ENCODE peak calls at places on chromosomes 5 and 9, in eight cellular contexts. F is A549, T is fibroblast of lung, H is left lung, O is IMR-90, X is GM12878, M is prostate gland, Q is spleen. S is an unnamed sample.

GRCh38 chr5:157956271-157956885 is 97.4 kb upstream of the CLINT1 start:
- DNase-seq in F (no peak), M (no peak), T (no peak), X (no peak), H (no peak), O (no peak), Q (no peak), S (no peak)

GRCh38 chr5:107100121-107100520 is 570.6 kb downstream of the EFNA5 start:
- DNase-seq in Q (no peak), T (no peak), F (no peak), O (no peak), M (no peak), H (no peak), X (no peak), S (no peak)

GRCh38 chr5:146624179-146624578 is 108.2 kb upstream of the GPR151 start:
- DNase-seq in O (no peak), X (no peak), T (no peak), H (no peak), F (no peak), Q (no peak), M (no peak), S (no peak)

GRCh38 chr9:3238241-3238640 is 287.6 kb downstream of the RFX3 start:
- DNase-seq in Q (no peak), T (peak), X (no peak), F (no peak), M (no peak), O (peak), H (no peak), S (no peak)

GRCh38 chr5:116778015-116778414 is 203.4 kb upstream of the SEMA6A start:
- DNase-seq in M (no peak), O (no peak), H (no peak), Q (no peak), T (no peak), F (no peak), X (no peak), S (no peak)

GRCh38 chr9:122135529-122135859 is 24.1 kb downstream of the NDUFA8 start:
- DNase-seq in Q (no peak), M (no peak), H (no peak), X (no peak), F (no peak), T (no peak), O (no peak), S (no peak)

GRCh38 chr5:154421868-154422267 is 23.9 kb upstream of the SAP30L start:
- DNase-seq in T (peak), F (peak), M (no peak), X (no peak), Q (no peak), H (no peak), O (peak), S (no peak)

GRCh38 chr9:3906437-3907213 is 380.8 kb upstream of the RFX3 start:
- DNase-seq in O (peak), H (peak), M (no peak), T (peak), Q (no peak), F (peak), X (no peak), S (no peak)

GRCh38 chr5:150215978-150216944 is 26.4 kb downstream of the SLC6A7 start:
- DNase-seq in Q (no peak), T (no peak), H (no peak), F (no peak), O (no peak), X (no peak), M (no peak), S (no peak)

GRCh38 chr5:112594060-112594850 is 143.4 kb upstream of the APC start:
- DNase-seq in T (no peak), O (no peak), H (no peak), F (no peak), M (peak), Q (no peak), X (no peak), S (no peak)

GRCh38 chr5:57450991-57451876 is 31.4 kb downstream of the ACTBL2 start:
- DNase-seq in M (no peak), X (no peak), Q (no peak), O (peak), H (no peak), F (no peak), T (peak), S (no peak)

GRCh38 chr9:136244776-136245193 is 827 bp downstream of the QSOX2 start:
- DNase-seq in M (no peak), X (no peak), T (no peak), H (no peak), Q (no peak), O (no peak), F (no peak), S (no peak)
- H3K27ac ChIP-seq in M (no peak), X (peak), T (peak), H (no peak), Q (no peak), O (peak), F (peak), S (no peak)

GRCh38 chr9:94901019-94901363 is 174.5 kb downstream of the AOPEP start:
- DNase-seq in Q (no peak), M (no peak), T (no peak), O (no peak), X (no peak), H (no peak), F (no peak), S (no peak)
- H3K4me3 ChIP-seq in Q (no peak), M (no peak), T (no peak), O (no peak), X (no peak), H (no peak), F (peak), S (no peak)

GRCh38 chr5:53206562-53206961 is 97.0 kb upstream of the MOCS2 start:
- DNase-seq in Q (no peak), X (no peak), T (no peak), O (no peak), F (no peak), M (no peak), H (no peak), S (no peak)

GRCh38 chr5:53200309-53200708 is 90.8 kb upstream of the MOCS2 start:
- DNase-seq in O (peak), M (no peak), T (no peak), X (no peak), H (no peak), Q (no peak), F (no peak), S (no peak)

GRCh38 chr5:53199882-53200281 is 90.3 kb upstream of the MOCS2 start:
- DNase-seq in T (no peak), F (no peak), X (no peak), H (no peak), O (no peak), Q (no peak), M (no peak), S (no peak)

DNA sequence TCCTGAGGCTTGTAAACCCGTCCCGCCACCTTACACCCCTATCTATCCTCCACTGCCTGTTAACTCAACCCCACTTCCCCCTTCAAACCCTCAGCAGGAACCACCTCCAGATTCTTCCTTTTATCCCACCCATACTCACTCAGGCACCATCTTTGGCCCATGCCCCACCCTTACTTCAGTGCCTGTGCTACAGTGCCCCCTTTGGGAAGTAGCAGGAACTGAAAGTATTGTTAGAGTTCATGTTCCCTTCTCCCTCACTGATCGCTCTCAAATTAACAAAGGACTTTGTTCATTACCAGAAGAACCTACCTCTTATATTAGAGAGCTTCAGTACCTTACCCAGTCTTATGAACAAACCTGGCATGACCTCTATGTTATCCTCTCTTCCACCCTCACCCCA is 92.2 kb upstream of the MOCS2 start:
- DNase-seq in T (no peak), X (no peak), Q (no peak), F (peak), H (no peak), O (no peak), M (no peak), S (no peak)
- TF ChIP-seq CTCF in T (peak), X (peak), Q (no peak), F (no peak), H (no peak), O (no peak), M (no peak), S (peak)

DNA sequence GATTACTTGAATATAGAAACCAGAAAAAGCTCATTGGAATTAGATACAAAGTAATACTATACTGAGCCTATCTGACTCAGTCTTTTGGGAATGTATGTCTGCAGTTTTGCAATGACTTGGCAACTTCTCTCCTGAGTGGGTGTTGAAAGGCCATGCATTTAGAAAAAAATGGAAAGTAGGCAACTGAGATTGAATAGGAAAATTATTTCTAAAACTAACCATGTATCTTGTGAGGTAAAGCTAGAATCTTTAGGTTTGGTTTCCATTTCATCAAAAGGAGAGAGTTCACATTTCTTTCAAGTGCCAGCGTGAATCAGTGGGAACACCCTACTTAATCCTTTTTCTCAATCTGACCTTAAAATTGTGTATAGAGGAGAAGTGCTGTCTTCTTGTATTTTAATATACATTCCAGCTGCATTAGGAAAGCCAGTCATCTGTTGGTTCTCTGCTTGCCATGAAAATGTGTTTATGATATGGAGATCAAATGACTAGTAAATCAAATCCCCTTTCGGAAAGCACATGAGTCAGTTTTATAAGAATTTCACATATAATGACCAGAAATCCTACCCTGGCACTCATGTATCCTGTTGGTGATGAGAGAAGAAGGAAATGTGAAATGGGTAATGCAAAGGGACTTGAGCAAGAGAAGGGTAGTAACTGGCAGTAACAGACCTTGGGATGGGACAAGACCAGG is 30.4 kb downstream of the NFX1 start:
- DNase-seq in H (no peak), X (no peak), O (peak), T (peak), M (no peak), Q (no peak), F (peak), S (no peak)
- H3K27ac ChIP-seq in H (peak), X (no peak), O (peak), T (peak), M (no peak), Q (no peak), F (peak), S (no peak)

GRCh38 chr9:131238402-131239021 is 37.8 kb downstream of the FAM78A start:
- DNase-seq in M (no peak), Q (peak), F (no peak), T (peak), H (no peak), O (peak), X (no peak), S (no peak)

GRCh38 chr9:131236761-131237160 is 39.5 kb downstream of the FAM78A start:
- DNase-seq in F (no peak), Q (no peak), T (no peak), O (no peak), X (no peak), M (no peak), H (no peak), S (no peak)

GRCh38 chr9:131237311-131237710 is 39.0 kb downstream of the FAM78A start:
- DNase-seq in M (no peak), O (no peak), Q (no peak), F (no peak), T (no peak), X (no peak), H (no peak), S (no peak)

GRCh38 chr9:131239307-131239975 is 36.9 kb downstream of the FAM78A start:
- DNase-seq in H (no peak), X (no peak), T (no peak), F (no peak), Q (no peak), M (no peak), O (no peak), S (no peak)

GRCh38 chr9:131237931-131238401 is 38.3 kb downstream of the FAM78A start:
- DNase-seq in Q (peak), T (peak), F (no peak), H (peak), M (peak), O (peak), X (peak), S (peak)
- H3K4me3 ChIP-seq in Q (peak), T (no peak), F (no peak), H (no peak), M (no peak), O (no peak), X (peak), S (peak)

S was measured in upper lobe of right lung.